ENCODE peak calls at places on chromosome 16, in eight cellular contexts. G is GM23338, S is stomach, V is endothelial cell of umbilical vein, N is HL-60, U is breast epithelium, H is upper lobe of left lung, K is sigmoid colon. Z is an unnamed sample.

GRCh38 chr16:20874088-20874581 is 26.0 kb downstream of the DCUN1D3 start:
- DNase-seq in G (no peak), U (no peak), H (no peak), K (no peak), N (no peak), V (no peak), S (no peak), Z (no peak)

GRCh38 chr16:2975161-2975795 is 5.0 kb downstream of the PKMYT1 start:
- DNase-seq in H (peak), N (no peak), U (no peak), G (no peak), S (no peak), V (no peak), K (no peak), Z (no peak)

GRCh38 chr16:29943846-29944669 is 17.8 kb upstream of the TMEM219 start:
- DNase-seq in G (peak), U (no peak), V (peak), H (no peak), N (no peak), S (peak), K (peak), Z (no peak)

GRCh38 chr16:17510532-17510931 is 39.8 kb upstream of the XYLT1 start:
- DNase-seq in U (no peak), N (no peak), G (no peak), K (no peak), S (no peak), V (no peak), H (no peak), Z (no peak)

GRCh38 chr16:52964290-52964689 is 88.4 kb downstream of the CHD9NB start:
- DNase-seq in H (no peak), G (peak), U (no peak), K (no peak), N (no peak), V (no peak), S (no peak), Z (no peak)

GRCh38 chr16:79988721-79989220 is 388.2 kb upstream of the MAF start:
- DNase-seq in K (no peak), V (no peak), S (no peak), H (no peak), N (no peak), U (no peak), G (no peak), Z (no peak)

GRCh38 chr16:12009922-12010321 is 33.4 kb downstream of the SNX29 start:
- DNase-seq in U (no peak), N (no peak), V (no peak), H (no peak), S (no peak), K (no peak), G (no peak), Z (no peak)

GRCh38 chr16:82344157-82344556 is 174.1 kb upstream of the MPHOSPH6 start:
- DNase-seq in U (no peak), G (peak), V (no peak), N (no peak), K (no peak), S (peak), H (no peak), Z (no peak)

GRCh38 chr16:27314161-27314723 is 468 bp downstream of the IL4R start:
- DNase-seq in V (peak), N (no peak), K (peak), U (peak), H (no peak), G (peak), S (peak), Z (peak)

DNA sequence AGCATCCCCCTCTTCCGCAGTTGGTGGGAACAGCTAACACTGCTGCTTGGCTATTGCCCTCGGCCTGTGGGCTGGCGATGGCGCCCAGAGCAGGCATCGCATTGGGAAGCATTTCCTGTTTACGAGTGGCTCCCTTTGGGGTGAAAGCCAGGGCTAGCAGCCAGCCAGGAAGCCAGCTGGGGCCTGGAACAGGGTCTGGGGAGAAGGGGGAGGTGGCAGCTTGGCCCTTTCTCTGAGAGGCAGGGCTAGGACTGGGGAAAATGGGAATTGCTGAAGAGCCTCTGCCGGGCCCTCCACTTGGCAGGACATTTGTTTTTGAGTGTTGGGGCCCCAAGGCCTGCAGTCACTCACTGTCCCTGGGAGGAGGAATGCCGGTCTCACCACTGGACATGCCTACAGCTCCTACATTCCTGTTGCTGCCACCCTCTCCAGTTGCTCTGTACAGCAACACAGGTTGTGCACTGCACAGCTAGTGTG is 2.5 kb upstream of the MTSS2 start:
- DNase-seq in G (peak), V (peak), N (no peak), H (peak), K (peak), U (peak), S (peak), Z (peak)
- TF ChIP-seq POLR2AphosphoS5 in G (no peak), V (peak), N (no peak), H (peak), K (peak), U (no peak), S (peak), Z (peak)

GRCh38 chr16:8848939-8849391 is 19.8 kb downstream of the CARHSP1 start:
- DNase-seq in U (no peak), K (peak), H (no peak), G (no peak), N (no peak), V (no peak), S (no peak), Z (peak)

GRCh38 chr16:8848231-8848938 is 20.4 kb downstream of the CARHSP1 start:
- DNase-seq in V (no peak), H (no peak), G (no peak), S (no peak), N (no peak), K (peak), U (no peak), Z (peak)

GRCh38 chr16:8851761-8852403 is 16.9 kb downstream of the CARHSP1 start:
- DNase-seq in V (no peak), H (no peak), K (peak), G (no peak), S (no peak), N (no peak), U (no peak), Z (peak)

GRCh38 chr16:8849411-8850011 is 19.3 kb downstream of the CARHSP1 start:
- DNase-seq in N (no peak), V (no peak), K (no peak), U (no peak), G (no peak), S (no peak), H (no peak), Z (peak)

GRCh38 chr16:8850279-8850885 is 18.4 kb downstream of the CARHSP1 start:
- DNase-seq in U (no peak), V (peak), H (no peak), K (peak), S (no peak), G (no peak), N (no peak), Z (peak)
- H3K27ac ChIP-seq in U (peak), V (peak), H (peak), K (peak), S (no peak), G (peak), N (peak), Z (peak)

DNA sequence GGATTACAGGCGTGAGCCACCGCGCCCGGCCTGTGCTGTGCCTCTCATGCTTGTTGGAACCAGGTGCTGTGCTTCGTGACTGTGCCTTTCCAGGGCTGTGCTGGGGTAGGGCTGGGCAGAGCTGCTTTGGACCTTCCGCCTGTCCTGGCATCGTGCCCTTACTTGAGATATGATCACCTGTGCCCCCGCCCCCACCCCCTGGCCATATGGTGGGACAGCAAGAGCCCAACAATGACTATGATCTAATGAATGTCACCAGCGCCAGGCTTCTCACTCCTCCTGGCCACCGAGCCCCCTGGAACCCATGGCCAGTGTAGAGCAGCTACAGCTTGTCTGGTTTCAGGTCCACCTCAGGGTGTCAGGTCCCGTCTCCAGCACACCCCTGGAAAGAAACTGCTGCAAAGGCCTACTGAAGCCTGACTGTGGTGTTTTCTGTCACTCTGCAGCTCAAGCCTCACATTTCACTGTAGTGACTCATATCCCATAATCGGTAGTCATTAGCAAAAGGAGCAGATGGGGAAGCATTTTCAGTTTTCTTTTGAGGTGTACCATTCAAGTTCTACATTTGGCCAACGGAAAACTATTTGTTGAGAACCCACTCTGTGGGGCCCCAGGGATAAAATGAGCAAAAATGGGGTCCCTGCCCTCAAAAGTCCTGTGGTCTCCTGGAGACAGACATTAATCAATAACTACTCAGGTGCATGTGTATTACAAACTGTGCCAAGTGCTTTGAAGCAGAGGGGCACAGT is 22.1 kb downstream of the FCSK start:
- DNase-seq in V (peak), S (peak), U (no peak), G (no peak), K (no peak), N (no peak), H (no peak), Z (no peak)
- TF ChIP-seq POLR2AphosphoS5 in V (peak), S (no peak), U (no peak), G (no peak), K (no peak), N (no peak), H (no peak), Z (no peak)

GRCh38 chr16:68732068-68732680 is 4.9 kb upstream of the CDH1 start:
- DNase-seq in V (no peak), G (peak), S (peak), N (no peak), H (peak), U (no peak), K (no peak), Z (no peak)
- H3K27ac ChIP-seq in V (no peak), G (peak), S (peak), N (no peak), H (no peak), U (peak), K (no peak), Z (no peak)

GRCh38 chr16:86335266-86336172 is 174.8 kb upstream of the FOXF1 start:
- DNase-seq in U (no peak), S (no peak), K (no peak), H (no peak), N (no peak), V (no peak), G (no peak), Z (peak)

GRCh38 chr16:86334062-86334461 is 176.3 kb upstream of the FOXF1 start:
- DNase-seq in U (no peak), G (no peak), N (no peak), S (no peak), K (no peak), H (no peak), V (no peak), Z (no peak)

GRCh38 chr16:86325360-86325759 is 185.0 kb upstream of the FOXF1 start:
- DNase-seq in G (no peak), N (no peak), S (no peak), K (no peak), U (no peak), V (no peak), H (no peak), Z (no peak)

GRCh38 chr16:86325895-86326294 is 184.4 kb upstream of the FOXF1 start:
- DNase-seq in U (no peak), K (no peak), S (no peak), G (no peak), V (no peak), N (no peak), H (no peak), Z (no peak)

DNA sequence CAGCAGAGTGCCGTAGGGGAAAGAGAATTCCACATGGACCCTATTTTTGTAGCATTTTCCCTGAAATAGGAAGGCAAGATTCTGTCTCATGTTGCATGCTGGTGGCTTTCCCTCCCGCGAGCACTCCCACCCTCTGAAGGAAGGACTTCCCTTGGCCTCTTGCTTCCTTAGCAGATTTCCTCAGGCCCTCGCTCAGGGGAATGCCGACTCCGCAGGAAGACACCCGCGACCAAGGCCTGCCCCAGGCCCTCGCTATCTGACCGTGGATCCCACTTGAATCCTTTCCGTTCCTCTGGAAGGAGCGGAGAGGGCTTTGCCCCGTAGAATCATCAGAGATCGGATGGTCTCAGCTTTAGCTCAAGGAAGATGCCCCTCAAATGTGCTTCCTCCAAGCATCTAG is 179.4 kb upstream of the FOXF1 start:
- DNase-seq in H (no peak), S (no peak), K (no peak), U (no peak), V (no peak), G (no peak), N (no peak), Z (peak)
- TF ChIP-seq POLR2AphosphoS5 in H (no peak), S (no peak), K (no peak), U (no peak), V (no peak), G (no peak), N (no peak), Z (no peak)

GRCh38 chr16:9816644-9817043 is 365.6 kb downstream of the GRIN2A start:
- DNase-seq in N (no peak), K (no peak), V (no peak), G (peak), S (no peak), H (no peak), U (no peak), Z (no peak)
- H3K27ac ChIP-seq in N (no peak), K (no peak), V (no peak), G (peak), S (no peak), H (no peak), U (no peak), Z (no peak)

GRCh38 chr16:85377388-85378144 is 235.6 kb upstream of the GSE1 start:
- DNase-seq in U (no peak), S (no peak), V (no peak), N (no peak), H (peak), K (no peak), G (no peak), Z (no peak)
- TF ChIP-seq POLR2AphosphoS5 in U (no peak), S (no peak), V (no peak), N (no peak), H (no peak), K (no peak), G (no peak), Z (no peak)

GRCh38 chr16:86099326-86099725 is 200.4 kb downstream of the IRF8 start:
- DNase-seq in K (peak), S (no peak), G (no peak), N (no peak), H (no peak), V (no peak), U (no peak), Z (peak)

GRCh38 chr16:86103320-86103719 is 204.4 kb downstream of the IRF8 start:
- DNase-seq in N (no peak), V (no peak), U (no peak), G (peak), K (no peak), H (no peak), S (no peak), Z (peak)

GRCh38 chr16:86100205-86101134 is 201.5 kb downstream of the IRF8 start:
- DNase-seq in U (no peak), G (no peak), S (no peak), N (no peak), K (peak), H (no peak), V (no peak), Z (no peak)

GRCh38 chr16:86101912-86102187 is 202.9 kb downstream of the IRF8 start:
- DNase-seq in S (no peak), H (no peak), U (no peak), G (no peak), V (no peak), N (no peak), K (no peak), Z (no peak)

GRCh38 chr16:86101135-86101911 is 202.4 kb downstream of the IRF8 start:
- DNase-seq in H (no peak), G (no peak), U (no peak), N (no peak), S (no peak), V (no peak), K (peak), Z (no peak)
- H3K27ac ChIP-seq in H (no peak), G (no peak), U (no peak), N (no peak), S (no peak), V (no peak), K (no peak), Z (no peak)

GRCh38 chr16:23101012-23101550 is 48.2 kb downstream of the USP31 start:
- DNase-seq in N (no peak), S (no peak), K (no peak), V (no peak), H (no peak), G (no peak), U (no peak), Z (no peak)

GRCh38 chr16:23107117-23107516 is 42.1 kb downstream of the USP31 start:
- DNase-seq in V (no peak), K (no peak), U (no peak), S (no peak), H (no peak), N (no peak), G (no peak), Z (no peak)

GRCh38 chr16:23103603-23104002 is 45.6 kb downstream of the USP31 start:
- DNase-seq in H (no peak), N (no peak), K (no peak), V (no peak), U (no peak), S (no peak), G (no peak), Z (no peak)

GRCh38 chr16:23105309-23105708 is 43.9 kb downstream of the USP31 start:
- DNase-seq in N (no peak), U (no peak), H (no peak), K (no peak), G (no peak), V (no peak), S (no peak), Z (no peak)

DNA sequence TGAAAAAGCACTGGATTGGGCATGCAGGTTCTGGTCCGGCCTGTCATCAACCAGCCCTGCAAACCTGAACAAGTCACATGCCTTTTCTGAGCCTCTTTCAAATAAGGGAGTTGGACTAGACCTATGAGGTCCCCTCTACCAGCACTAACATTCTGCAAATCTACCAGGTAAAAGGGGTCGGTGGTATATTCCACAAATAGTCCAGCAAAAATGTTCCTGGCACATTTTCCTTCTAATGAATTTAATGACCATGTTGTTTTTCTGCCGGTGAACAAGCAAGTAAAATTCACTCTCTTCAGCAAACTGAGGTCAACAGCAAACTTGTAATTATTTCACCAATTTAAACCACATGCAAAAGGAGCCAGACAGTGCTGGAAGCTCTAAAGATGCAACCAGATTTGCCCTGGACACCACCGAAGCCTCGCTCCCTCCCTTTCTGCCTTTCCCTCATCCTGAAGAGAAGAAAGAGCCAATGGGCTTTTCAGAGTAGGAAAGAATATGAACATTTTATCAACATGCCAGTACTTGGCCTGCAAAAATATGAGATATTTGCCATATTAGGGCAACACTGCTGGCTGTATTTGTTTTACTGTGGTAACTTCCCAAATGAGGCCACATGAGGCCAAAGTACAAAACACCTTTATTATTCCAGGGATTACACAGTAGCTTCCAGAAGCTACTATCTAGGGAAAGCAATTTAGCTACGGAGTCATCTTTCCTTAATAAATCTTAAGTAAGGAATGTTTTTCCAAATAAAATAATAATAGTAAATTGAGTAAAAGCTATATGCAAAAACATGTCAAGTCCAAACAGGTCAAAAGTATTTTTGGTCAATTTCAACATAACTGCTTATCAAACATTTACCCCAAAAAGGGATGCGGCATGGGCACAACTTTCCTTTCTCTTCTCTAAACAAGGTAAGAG is 45.0 kb downstream of the USP31 start:
- DNase-seq in S (no peak), N (no peak), U (peak), H (no peak), V (no peak), G (no peak), K (no peak), Z (no peak)
- TF ChIP-seq POLR2AphosphoS5 in S (no peak), N (no peak), U (no peak), H (no peak), V (no peak), G (no peak), K (no peak), Z (no peak)